ENCODE peak calls at places on chromosomes 1 and 21, in five cellular contexts. N is colonic mucosa; I is fibroblast of lung; Q is CD8-positive, alpha-beta T cell; V is endothelial cell of umbilical vein. Z is an unnamed sample.

GRCh38 chr1:85289207-85289847 is 12.9 kb upstream of the BCL10 start:
- DNase-seq in V (peak; percentile 70), N (no peak), I (peak; percentile 97), Q (no peak), Z (no peak)

GRCh38 chr1:94247146-94248094 is 10.0 kb upstream of the ARHGAP29 start:
- DNase-seq in N (peak; percentile 83), I (peak; percentile 64), Q (no peak), V (peak; percentile 80), Z (peak; percentile 14)

GRCh38 chr1:106676021-106676420 is 380.5 kb upstream of the PRMT6 start:
- DNase-seq in N (no peak), V (no peak), Q (no peak), I (peak; percentile 30), Z (peak; percentile 91)

GRCh38 chr1:26630634-26631033 is 65.2 kb upstream of the ARID1A start:
- DNase-seq in I (no peak), N (no peak), V (no peak), Q (no peak), Z (no peak)

GRCh38 chr1:3423245-3423829 is 31.1 kb upstream of the ARHGEF16 start:
- DNase-seq in N (peak; percentile 90), V (no peak), I (no peak), Q (no peak), Z (no peak)

GRCh38 chr1:173603056-173603591 is at the start of gene SLC9C2:
- DNase-seq in I (peak; percentile 2), Q (no peak), V (peak; percentile 86), N (no peak), Z (peak; percentile 21)

GRCh38 chr1:14924455-14925325 is 228.9 kb upstream of the TMEM51 start:
- DNase-seq in I (peak; percentile 54), V (peak; percentile 45), Q (no peak), N (peak; percentile 65), Z (peak; percentile 42)

GRCh38 chr1:85361606-85362005 is 85.2 kb upstream of the BCL10 start:
- DNase-seq in I (no peak), V (no peak), Q (no peak), N (no peak), Z (no peak)

GRCh38 chr21:43597052-43597451 is 62.2 kb downstream of the HSF2BP start:
- DNase-seq in N (no peak), V (no peak), Q (no peak), I (peak; percentile 95), Z (no peak)

GRCh38 chr1:110463695-110464094 is 12.7 kb downstream of the PROK1 start:
- DNase-seq in I (peak; percentile 39), V (no peak), Q (no peak), N (no peak), Z (no peak)

GRCh38 chr1:246901874-246902273 is 29.9 kb downstream of the AHCTF1 start:
- DNase-seq in Q (no peak), V (no peak), I (no peak), N (no peak), Z (no peak)

GRCh38 chr1:246906833-246907232 is 24.9 kb downstream of the AHCTF1 start:
- DNase-seq in N (no peak), V (no peak), I (no peak), Q (no peak), Z (no peak)

GRCh38 chr1:246907472-246907871 is 24.3 kb downstream of the AHCTF1 start:
- DNase-seq in V (peak; percentile 63), Q (no peak), I (peak; percentile 66), N (peak; percentile 29), Z (peak; percentile 70)
- TF ChIP-seq CTCF in V (peak; percentile 33), Q (peak; percentile 21), I (peak; percentile 54), N (peak; percentile 24), Z (peak; percentile 65)

GRCh38 chr1:205572426-205572825 is 59.4 kb downstream of the ELK4 start:
- DNase-seq in I (no peak), V (no peak), N (peak; percentile 16), Q (no peak), Z (no peak)

GRCh38 chr1:205570796-205571537 is 60.8 kb downstream of the ELK4 start:
- DNase-seq in I (no peak), N (peak; percentile 15), V (no peak), Q (no peak), Z (no peak)

GRCh38 chr1:205569411-205570172 is 62.2 kb downstream of the ELK4 start:
- DNase-seq in N (peak; percentile 52), V (no peak), I (no peak), Q (no peak), Z (no peak)

GRCh38 chr1:205570173-205570501 is 61.7 kb downstream of the ELK4 start:
- DNase-seq in N (peak; percentile 26), V (no peak), Q (no peak), I (no peak), Z (no peak)

GRCh38 chr1:205571747-205572146 is 60.1 kb downstream of the ELK4 start:
- DNase-seq in V (no peak), N (peak; percentile 15), Q (no peak), I (no peak), Z (no peak)
- H3K27me3 ChIP-seq in V (peaks cover 53% of the 10 kb centered on the region), N (no peaks in the 10 kb centered on the region), Q (peaks cover 14% of the 10 kb centered on the region), I (peaks cover 51% of the 10 kb centered on the region), Z (peaks cover 84% of the 10 kb centered on the region)

DNA sequence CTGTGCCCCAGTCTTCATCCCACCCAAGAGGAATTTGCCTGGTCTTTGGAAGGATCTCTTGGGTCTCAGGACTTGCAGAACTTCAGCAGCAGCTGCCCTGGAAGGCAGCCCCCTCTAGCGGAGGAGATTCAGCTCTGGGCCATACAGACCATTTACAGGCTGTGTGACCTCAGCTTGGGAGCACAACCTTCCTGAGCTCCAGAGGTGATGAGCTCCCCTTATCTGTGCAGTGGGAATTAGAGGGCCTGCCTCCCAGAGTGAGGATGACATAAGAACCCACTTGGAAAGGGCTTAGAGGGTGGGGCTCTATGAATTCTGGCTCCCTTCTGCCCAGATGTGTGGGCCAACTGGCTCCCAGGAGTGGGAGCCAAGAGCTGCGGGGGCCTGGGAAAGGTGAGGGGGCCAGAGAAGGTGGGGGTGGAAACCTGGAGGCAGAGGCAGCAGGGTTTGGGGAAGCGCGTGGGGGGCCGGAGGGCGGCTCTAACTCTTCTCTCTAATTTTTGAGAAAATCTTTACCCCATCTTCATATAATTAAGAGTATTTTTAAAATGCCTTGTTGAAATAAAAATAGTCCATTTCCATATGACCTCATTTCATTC is 21.4 kb downstream of the EPHB2 start:
- DNase-seq in V (no peak), Q (no peak), I (no peak), N (peak; percentile 45), Z (no peak)
- TF ChIP-seq CTCF in V (peak; percentile 44), Q (no peak), I (peak; percentile 63), N (no peak), Z (peak; percentile 19)

GRCh38 chr1:228004331-228004871 is 2.4 kb upstream of the WNT3A start:
- DNase-seq in I (no peak), V (no peak), Q (no peak), N (no peak), Z (no peak)
- H3K27me3 ChIP-seq in I (peaks cover 37% of the 10 kb centered on the region), V (peaks cover 46% of the 10 kb centered on the region), Q (peaks cover 13% of the 10 kb centered on the region), N (peaks cover 56% of the 10 kb centered on the region), Z (peaks cover 86% of the 10 kb centered on the region)

GRCh38 chr1:159247266-159247665 is 42.6 kb downstream of the ACKR1 start:
- DNase-seq in N (no peak), I (no peak), Q (no peak), V (no peak), Z (no peak)

GRCh38 chr1:159248311-159248710 is 43.6 kb downstream of the ACKR1 start:
- DNase-seq in I (no peak), N (no peak), Q (no peak), V (no peak), Z (no peak)

GRCh38 chr1:159250817-159251216 is 46.1 kb downstream of the ACKR1 start:
- DNase-seq in N (no peak), Q (no peak), I (no peak), V (peak; percentile 28), Z (peak; percentile 3)
- TF ChIP-seq CTCF in N (no peak), Q (no peak), I (no peak), V (peak; percentile 38), Z (no peak)

GRCh38 chr1:47722909-47723580 is 274.1 kb downstream of the TRABD2B start:
- DNase-seq in I (no peak), N (peak; percentile 84), V (no peak), Q (no peak), Z (no peak)
- H3K27me3 ChIP-seq in I (peaks cover 17% of the 10 kb centered on the region), N (peaks cover 16% of the 10 kb centered on the region), V (peaks cover 41% of the 10 kb centered on the region), Q (peaks cover 2% of the 10 kb centered on the region), Z (peaks cover 46% of the 10 kb centered on the region)

GRCh38 chr1:34175737-34176136 is 970 bp upstream of the C1orf94 start:
- DNase-seq in Q (no peak), V (no peak), I (no peak), N (no peak), Z (no peak)

GRCh38 chr1:34178072-34178471 is 1.4 kb downstream of the C1orf94 start:
- DNase-seq in N (no peak), I (no peak), Q (no peak), V (no peak), Z (no peak)

DNA sequence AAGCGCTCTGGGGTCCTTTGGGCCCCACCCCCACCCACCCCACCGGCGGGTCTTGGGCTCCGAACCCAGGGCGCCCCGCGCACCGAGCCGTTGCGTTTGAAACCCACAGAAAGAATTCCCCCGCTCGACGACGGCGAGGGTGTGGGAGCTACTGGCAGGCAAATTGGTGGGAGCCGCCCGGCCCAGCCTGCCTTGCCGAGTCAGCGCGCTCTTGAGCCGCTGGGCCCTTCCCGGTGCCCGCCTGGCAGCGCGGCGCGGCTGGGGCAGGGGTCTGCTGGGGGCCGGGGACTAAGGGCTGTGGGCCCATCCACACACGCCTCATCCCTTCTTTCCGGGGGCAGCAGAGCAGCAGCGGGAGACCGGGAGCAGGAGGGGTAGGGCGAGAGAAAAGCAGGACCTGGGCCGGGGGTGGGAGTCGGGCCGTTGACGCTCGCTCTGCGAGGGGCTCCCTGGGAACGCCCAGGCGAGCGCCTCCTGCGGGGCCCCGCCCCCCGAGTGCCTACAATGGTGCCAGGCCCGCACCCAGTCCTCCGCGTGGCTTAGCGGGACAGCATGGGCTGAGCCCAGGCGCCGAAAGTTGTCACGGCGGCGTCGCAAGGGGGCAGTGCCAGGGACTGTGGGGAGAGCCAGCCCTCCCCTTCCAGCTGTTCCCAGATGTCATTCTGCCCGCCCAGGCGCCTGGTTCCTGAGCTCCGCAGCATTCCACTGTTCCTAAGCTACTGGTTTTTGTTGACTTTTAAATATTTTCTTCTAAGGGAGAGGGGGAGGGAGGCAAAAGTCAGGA is at the start of gene C1orf94:
- DNase-seq in Q (no peak), N (no peak), V (no peak), I (no peak), Z (peak; percentile 40)
- TF ChIP-seq CTCF in Q (no peak), N (no peak), V (no peak), I (no peak), Z (peak; percentile 18)

Z was measured in A673.